ENCODE peak calls at places on chromosomes 2 and 18, in five cellular contexts. M, Z, K, A and H are unnamed samples.

GRCh38 chr2:180706694-180707093 is 273.7 kb upstream of the UBE2E3 start:
- DNase-seq in Z (peak; percentile 16), M (no peak), K (no peak), A (no peak), H (no peak)

GRCh38 chr18:49812321-49813070 is 837 bp downstream of the ACAA2 start:
- DNase-seq in M (no peak), Z (no peak), K (peak; percentile 45), A (no peak), H (peak; percentile 47)

GRCh38 chr18:30248061-30248460 is 794.5 kb downstream of the DSC3 start:
- DNase-seq in Z (no peak), K (no peak), M (no peak), A (no peak), H (no peak)

GRCh38 chr2:199692489-199692888 is 158.5 kb downstream of the FTCDNL1 start:
- DNase-seq in Z (peak; percentile 5), M (no peak), K (peak; percentile 5), A (no peak), H (no peak)

GRCh38 chr2:221514305-221515040 is 57.6 kb downstream of the EPHA4 start:
- DNase-seq in K (no peak), A (no peak), M (no peak), Z (peak; percentile 7), H (no peak)

GRCh38 chr2:86274265-86274917 is 63.0 kb downstream of the REEP1 start:
- DNase-seq in Z (no peak), K (no peak), M (no peak), A (no peak), H (no peak)

GRCh38 chr2:63796376-63796775 is 45.3 kb upstream of the UGP2 start:
- DNase-seq in A (no peak), Z (no peak), K (no peak), M (no peak), H (no peak)

GRCh38 chr2:45685299-45685698 is 33.8 kb downstream of the PRKCE start:
- DNase-seq in M (no peak), A (no peak), K (no peak), Z (no peak), H (no peak)

GRCh38 chr2:69764286-69765058 is 22.5 kb downstream of the ANXA4 start:
- DNase-seq in A (no peak), K (no peak), Z (no peak), M (no peak), H (no peak)

GRCh38 chr18:50709215-50709614 is 110.6 kb downstream of the MRO start:
- DNase-seq in K (no peak), A (no peak), M (no peak), Z (no peak), H (no peak)

GRCh38 chr18:21682276-21683051 is 22.1 kb downstream of the ABHD3 start:
- DNase-seq in Z (no peak), A (no peak), K (peak; percentile 16), M (no peak), H (peak; percentile 26)

GRCh38 chr2:183416741-183417140 is 292.5 kb downstream of the NUP35 start:
- DNase-seq in A (no peak), K (no peak), M (no peak), Z (no peak), H (no peak)

GRCh38 chr2:165700511-165700910 is 93.5 kb downstream of the GALNT3 start:
- DNase-seq in A (no peak), K (no peak), Z (peak; percentile 37), M (no peak), H (no peak)

GRCh38 chr2:207746131-207746530 is 23.6 kb downstream of the FZD5 start:
- DNase-seq in M (no peak), A (no peak), K (peak; percentile 81), Z (peak; percentile 63), H (peak; percentile 70)

GRCh38 chr2:219404291-219404910 is 13.8 kb upstream of the DES start:
- DNase-seq in Z (no peak), M (no peak), K (no peak), A (no peak), H (no peak)

GRCh38 chr2:216554755-216555154 is 56.1 kb downstream of the RPL37A start:
- DNase-seq in Z (peak; percentile 70), A (no peak), K (no peak), M (no peak), H (no peak)